ENCODE peak calls at places on chromosome 10, in four cellular contexts. S is AG04449, W is astrocyte of the cerebellum, A is fibroblast of lung. L is an unnamed sample.

GRCh38 chr10:62895058-62895457 is 78.9 kb upstream of the EGR2 start:
- DNase-seq in A (peak), W (no peak), S (no peak), L (no peak)

GRCh38 chr10:35573786-35574185 is 31.4 kb upstream of the GJD4 start:
- DNase-seq in A (no peak), S (no peak), W (no peak), L (no peak)

GRCh38 chr10:133127291-133128125 is 32.5 kb upstream of the KNDC1 start:
- DNase-seq in W (no peak), S (no peak), A (no peak), L (no peak)

GRCh38 chr10:90920986-90921643 is at the start of gene ANKRD1:
- DNase-seq in A (peak), W (peak), S (peak), L (peak)

GRCh38 chr10:104331208-104331838 is 6.9 kb downstream of the ITPRIP start:
- DNase-seq in A (peak), W (no peak), S (no peak), L (no peak)

GRCh38 chr10:19572056-19572455 is 244.2 kb upstream of the PLXDC2 start:
- DNase-seq in W (no peak), A (peak), S (no peak), L (no peak)

GRCh38 chr10:31927597-31928530 is 767 bp downstream of the ARHGAP12 start:
- DNase-seq in A (peak), S (no peak), W (no peak), L (no peak)

GRCh38 chr10:121450247-121450646 is 148.0 kb downstream of the FGFR2 start:
- DNase-seq in A (no peak), S (no peak), W (no peak), L (no peak)

GRCh38 chr10:131177431-131178327 is 133.8 kb downstream of the TCERG1L start:
- DNase-seq in A (no peak), W (no peak), S (no peak), L (no peak)

GRCh38 chr10:48381971-48382370 is 75.5 kb downstream of the MAPK8 start:
- DNase-seq in A (no peak), W (no peak), S (no peak), L (no peak)

GRCh38 chr10:561721-562120 is 127.7 kb downstream of the DIP2C start:
- DNase-seq in S (no peak), W (no peak), A (no peak), L (no peak)

GRCh38 chr10:127990846-127991542 is 84.1 kb downstream of the PTPRE start:
- DNase-seq in A (peak), W (peak), S (peak), L (peak)

GRCh38 chr10:7054915-7055314 is 355.9 kb downstream of the SFMBT2 start:
- DNase-seq in S (no peak), W (no peak), A (peak), L (no peak)

GRCh38 chr10:71548494-71548846 is 151.8 kb downstream of the CDH23 start:
- DNase-seq in S (no peak), W (no peak), A (no peak), L (no peak)

GRCh38 chr10:133399123-133399601 is 5.2 kb downstream of the MTG1 start:
- DNase-seq in W (no peak), S (no peak), A (no peak), L (no peak)

GRCh38 chr10:94320285-94320914 is 42.3 kb downstream of the NOC3L start:
- DNase-seq in W (peak), A (peak), S (no peak), L (peak)

GRCh38 chr10:122140941-122141623 is 130.0 kb upstream of the BTBD16 start:
- DNase-seq in W (no peak), A (peak), S (peak), L (peak)

GRCh38 chr10:126135177-126135576 is 238.8 kb downstream of the FANK1 start:
- DNase-seq in A (peak), S (no peak), W (no peak), L (no peak)

GRCh38 chr10:91077549-91078017 is 142.9 kb upstream of the PCGF5 start:
- DNase-seq in W (no peak), A (peak), S (no peak), L (no peak)

GRCh38 chr10:125149278-125150047 is 10.9 kb downstream of the CTBP2 start:
- DNase-seq in A (peak), W (no peak), S (peak), L (no peak)

GRCh38 chr10:129094813-129095212 is 372.2 kb upstream of the MGMT start:
- DNase-seq in W (no peak), S (no peak), A (no peak), L (no peak)

GRCh38 chr10:110533149-110533548 is 34.3 kb upstream of the SMC3 start:
- DNase-seq in S (no peak), A (no peak), W (no peak), L (no peak)

GRCh38 chr10:57699944-57700343 is 567.8 kb downstream of the IPMK start:
- DNase-seq in W (no peak), S (no peak), A (no peak), L (no peak)

GRCh38 chr10:69901623-69902505 is 100.2 kb downstream of the COL13A1 start:
- DNase-seq in A (peak), W (no peak), S (no peak), L (no peak)

GRCh38 chr10:13095094-13095493 is 4.9 kb upstream of the OPTN start:
- DNase-seq in W (no peak), S (no peak), A (peak), L (no peak)

GRCh38 chr10:92567952-92568600 is 5.8 kb downstream of the IDE start:
- DNase-seq in A (peak), W (peak), S (no peak), L (no peak)

GRCh38 chr10:131212763-131213325 is 98.7 kb downstream of the TCERG1L start:
- DNase-seq in W (no peak), S (no peak), A (no peak), L (no peak)

GRCh38 chr10:62077330-62078015 is 176.0 kb downstream of the ARID5B start:
- DNase-seq in S (no peak), A (no peak), W (no peak), L (no peak)

DNA sequence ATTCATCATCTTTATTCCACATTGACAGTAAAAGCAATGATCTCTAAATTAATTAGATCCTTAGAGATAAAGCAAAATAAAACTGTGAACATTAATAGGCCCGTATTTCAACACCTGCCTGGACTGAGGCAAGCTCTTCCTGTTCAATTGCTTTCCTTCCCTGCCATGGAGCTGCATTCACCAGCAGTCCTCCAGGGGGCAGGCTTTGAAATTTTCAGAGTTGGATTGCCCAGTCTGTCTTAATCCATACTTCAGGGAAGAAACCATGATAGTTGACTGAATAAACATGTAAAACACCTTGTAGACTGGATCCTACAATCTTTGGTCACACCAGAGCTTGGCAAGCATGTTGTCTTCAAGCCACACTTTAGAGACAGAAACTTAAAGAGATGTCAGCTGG is 936.6 kb downstream of the NRG3 start:
- DNase-seq in A (no peak), W (no peak), S (no peak), L (no peak)
- TF ChIP-seq CTCF in A (no peak), W (peak), S (no peak), L (peak)

GRCh38 chr10:73167557-73168485 is at the start of the genes ECD and FAM149B1:
- DNase-seq in S (peak), W (peak), A (peak), L (peak)
- TF ChIP-seq CTCF in S (peak), W (no peak), A (no peak), L (no peak)

DNA sequence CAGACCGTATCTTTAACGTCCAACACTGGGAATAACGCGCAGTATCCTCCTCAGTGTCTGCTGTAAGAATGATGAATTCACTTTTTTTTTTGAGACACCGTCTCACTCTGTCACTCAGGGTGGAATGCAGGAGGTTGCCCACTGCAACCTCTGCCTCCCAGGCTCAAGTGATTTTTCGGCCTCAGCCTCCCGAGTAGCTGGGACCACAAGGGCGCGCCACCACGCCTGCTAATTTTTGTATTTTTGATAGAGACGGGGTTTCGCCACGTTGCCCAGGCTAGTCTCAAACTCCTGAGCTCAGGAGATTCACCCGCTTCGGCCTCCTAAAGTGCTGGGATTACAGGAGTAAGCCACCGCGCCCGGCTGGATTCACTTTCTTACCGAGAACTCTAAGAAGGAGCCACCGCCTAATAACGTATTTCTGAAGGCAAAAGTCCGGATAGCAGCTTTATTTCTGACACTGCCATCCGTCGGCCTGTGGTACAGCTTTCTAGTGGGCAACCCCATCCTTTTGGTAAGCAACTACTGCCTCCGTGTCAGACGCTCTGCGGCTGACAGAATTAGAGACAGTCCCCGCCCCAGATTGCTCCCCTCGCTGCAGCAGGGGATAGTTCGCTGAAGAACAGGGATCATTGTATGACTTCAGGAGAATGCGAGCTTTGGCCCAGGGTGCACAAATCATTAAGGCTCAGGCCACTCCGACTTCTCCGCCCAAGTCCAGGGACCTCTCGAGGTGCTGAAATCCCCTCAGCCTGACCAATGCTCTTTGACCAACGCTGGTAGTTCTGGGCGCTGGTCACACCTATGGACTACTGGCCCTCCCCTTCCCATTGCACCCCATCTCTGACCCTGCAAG is 649 bp downstream of the POLR3A start:
- DNase-seq in W (no peak), S (no peak), A (peak), L (no peak)
- TF ChIP-seq CTCF in W (no peak), S (no peak), A (no peak), L (no peak)

GRCh38 chr10:58796834-58797233 is 284.2 kb downstream of the BICC1 start:
- DNase-seq in S (no peak), W (no peak), A (no peak), L (no peak)
- TF ChIP-seq CTCF in S (no peak), W (no peak), A (no peak), L (no peak)

GRCh38 chr10:15168296-15168780 is at the start of gene NMT2:
- DNase-seq in W (no peak), S (no peak), A (peak), L (peak)
- TF ChIP-seq CTCF in W (peak), S (peak), A (peak), L (peak)

DNA sequence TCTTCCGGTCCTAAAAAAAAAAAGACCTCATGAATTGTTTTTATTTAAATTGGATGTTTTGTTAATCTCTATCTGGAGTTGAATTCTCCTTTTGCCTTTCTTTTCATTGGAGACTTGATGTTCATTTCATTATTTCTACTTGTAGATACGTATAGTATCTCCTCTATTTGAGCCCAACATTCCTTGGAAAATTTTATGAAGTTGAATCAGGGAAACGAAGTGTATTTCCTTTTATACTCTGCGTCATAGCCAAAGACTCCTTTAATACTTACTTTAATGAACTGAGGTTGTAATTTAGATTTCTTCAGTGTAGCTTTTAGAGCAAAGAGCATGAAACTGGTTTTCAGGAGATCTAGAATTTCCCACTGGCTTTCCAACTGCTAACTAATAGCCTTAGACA is 132.4 kb downstream of the KIAA1217 start:
- DNase-seq in W (no peak), A (no peak), S (no peak), L (no peak)
- TF ChIP-seq CTCF in W (no peak), A (no peak), S (no peak), L (no peak)